ENCODE peak calls at places on chromosomes 5 and 9, in four cellular contexts. One of them, this sample, is unnamed.

GRCh38 chr9:95070549-95071021 is 246.9 kb downstream of the FANCC start:
- DNase-seq in WTC11: no peak
- DNase-seq in H7: peak; percentile 62
- DNase-seq in H54: no peak
- DNase-seq in this sample: no peak

GRCh38 chr5:137470111-137470920 is 28.8 kb downstream of the SPOCK1 start:
- DNase-seq in WTC11: no peak
- DNase-seq in H7: no peak
- DNase-seq in H54: peak; percentile 65
- DNase-seq in this sample: peak; percentile 20

GRCh38 chr5:176733586-176734262 is 76.6 kb upstream of the UNC5A start:
- DNase-seq in WTC11: no peak
- DNase-seq in H7: peak; percentile 49
- DNase-seq in H54: no peak
- DNase-seq in this sample: no peak

GRCh38 chr5:122137702-122138101 is 8.4 kb downstream of the ZNF474 start:
- DNase-seq in WTC11: no peak
- DNase-seq in H7: no peak
- DNase-seq in H54: no peak
- DNase-seq in this sample: no peak

GRCh38 chr5:123720339-123720738 is 208.4 kb downstream of the CSNK1G3 start:
- DNase-seq in WTC11: no peak
- DNase-seq in H7: no peak
- DNase-seq in H54: no peak
- DNase-seq in this sample: no peak

GRCh38 chr5:71782771-71783770 is 64.0 kb downstream of the CARTPT start:
- DNase-seq in WTC11: peak; percentile 89
- DNase-seq in H7: peak; percentile 65
- DNase-seq in H54: peak; percentile 50
- DNase-seq in this sample: peak; percentile 68

GRCh38 chr9:5186416-5187169 is 1.2 kb upstream of the INSL6 start:
- DNase-seq in WTC11: peak; percentile 56
- DNase-seq in H7: peak; percentile 37
- DNase-seq in H54: peak; percentile 21
- DNase-seq in this sample: peak; percentile 29

GRCh38 chr5:171714851-171715250 is 70.8 kb upstream of the SMIM23 start:
- DNase-seq in WTC11: no peak
- DNase-seq in H7: no peak
- DNase-seq in H54: no peak
- DNase-seq in this sample: no peak

GRCh38 chr9:95055851-95056551 is 261.5 kb downstream of the FANCC start:
- DNase-seq in WTC11: no peak
- DNase-seq in H7: no peak
- DNase-seq in H54: no peak
- DNase-seq in this sample: peak; percentile 29

GRCh38 chr9:120885459-120885858 is 8.5 kb upstream of the PHF19 start:
- DNase-seq in WTC11: no peak
- DNase-seq in H7: no peak
- DNase-seq in H54: no peak
- DNase-seq in this sample: no peak

GRCh38 chr5:96794757-96795156 is 13.0 kb downstream of the ERAP1 start:
- DNase-seq in WTC11: no peak
- DNase-seq in H7: no peak
- DNase-seq in H54: no peak
- DNase-seq in this sample: no peak

GRCh38 chr5:132810605-132811004 is 2.5 kb upstream of the SOWAHA start:
- DNase-seq in WTC11: no peak
- DNase-seq in H7: no peak
- DNase-seq in H54: no peak
- DNase-seq in this sample: no peak

GRCh38 chr9:108722396-108722795 is 133.4 kb downstream of the ACTL7B start:
- DNase-seq in WTC11: no peak
- DNase-seq in H7: no peak
- DNase-seq in H54: no peak
- DNase-seq in this sample: no peak

GRCh38 chr9:135301271-135302263 is 178.0 kb upstream of the PPP1R26 start:
- DNase-seq in WTC11: no peak
- DNase-seq in H7: peak; percentile 58
- DNase-seq in H54: no peak
- DNase-seq in this sample: no peak

GRCh38 chr5:75640395-75640794 is 29.1 kb downstream of the ANKDD1B start:
- DNase-seq in WTC11: no peak
- DNase-seq in H7: no peak
- DNase-seq in H54: peak; percentile 71
- DNase-seq in this sample: no peak

GRCh38 chr5:119327018-119327417 is 28.8 kb upstream of the TNFAIP8 start:
- DNase-seq in WTC11: no peak
- DNase-seq in H7: no peak
- DNase-seq in H54: no peak
- DNase-seq in this sample: no peak

GRCh38 chr5:133051117-133051546 is 681 bp upstream of the HSPA4 start:
- DNase-seq in WTC11: no peak
- DNase-seq in H7: no peak
- DNase-seq in H54: no peak
- DNase-seq in this sample: no peak

GRCh38 chr9:1979815-1980367 is 35.3 kb upstream of the SMARCA2 start:
- DNase-seq in WTC11: no peak
- DNase-seq in H7: no peak
- DNase-seq in H54: no peak
- DNase-seq in this sample: no peak

GRCh38 chr9:86054695-86055094 is 44.7 kb downstream of the GOLM1 start:
- DNase-seq in WTC11: no peak
- DNase-seq in H7: no peak
- DNase-seq in H54: no peak
- DNase-seq in this sample: no peak

GRCh38 chr5:1463326-1464095 is 18.3 kb upstream of the SLC6A3 start:
- DNase-seq in WTC11: no peak
- DNase-seq in H7: peak; percentile 51
- DNase-seq in H54: no peak
- DNase-seq in this sample: no peak

GRCh38 chr9:76101472-76101871 is 211.0 kb downstream of the PCSK5 start:
- DNase-seq in WTC11: no peak
- DNase-seq in H7: no peak
- DNase-seq in H54: no peak
- DNase-seq in this sample: no peak

GRCh38 chr5:58499951-58500350 is 8.7 kb downstream of the GAPT start:
- DNase-seq in WTC11: no peak
- DNase-seq in H7: no peak
- DNase-seq in H54: no peak
- DNase-seq in this sample: no peak

GRCh38 chr5:173736374-173736773 is 119.9 kb upstream of the BOD1 start:
- DNase-seq in WTC11: no peak
- DNase-seq in H7: no peak
- DNase-seq in H54: no peak
- DNase-seq in this sample: no peak

GRCh38 chr5:141843156-141843927 is 34.9 kb downstream of the PCDH1 start:
- DNase-seq in WTC11: no peak
- DNase-seq in H7: peak; percentile 40
- DNase-seq in H54: no peak
- DNase-seq in this sample: no peak

GRCh38 chr5:168404366-168404765 is 81.9 kb upstream of the RARS1 start:
- DNase-seq in WTC11: no peak
- DNase-seq in H7: no peak
- DNase-seq in H54: peak; percentile 84
- DNase-seq in this sample: peak; percentile 52

GRCh38 chr5:67347821-67348220 is 151.2 kb upstream of the CD180 start:
- DNase-seq in WTC11: no peak
- DNase-seq in H7: no peak
- DNase-seq in H54: no peak
- DNase-seq in this sample: no peak

GRCh38 chr5:57166250-57166649 is 7.6 kb upstream of the GPBP1 start:
- DNase-seq in WTC11: no peak
- DNase-seq in H7: no peak
- DNase-seq in H54: no peak
- DNase-seq in this sample: no peak

This sample was measured in smooth muscle cell of the brain vasculature.